ENCODE peak calls at places on chromosomes 16 and 17, in seven cellular contexts. One of them, this sample, is unnamed.
A peak's percentile ranks its signal among the peaks of the same experiment; 100 is the strongest.

GRCh38 chr16:70267516-70267915 is 15.8 kb upstream of the EXOSC6 start:
- DNase-seq in Panc1: no peak
- DNase-seq in tibial artery: peak; percentile 54
- DNase-seq in mucosa of descending colon: peak; percentile 45
- DNase-seq in cardiac fibroblast: peak; percentile 67
- DNase-seq in naive thymus-derived CD4-positive, alpha-beta T cell: no peak
- DNase-seq in colonic mucosa: no peak
- DNase-seq in this sample: peak; percentile 46

GRCh38 chr17:46874906-46875305 is 23.5 kb downstream of the WNT9B start:
- DNase-seq in Panc1: no peak
- DNase-seq in tibial artery: no peak
- DNase-seq in mucosa of descending colon: no peak
- DNase-seq in cardiac fibroblast: no peak
- DNase-seq in naive thymus-derived CD4-positive, alpha-beta T cell: no peak
- DNase-seq in colonic mucosa: no peak
- DNase-seq in this sample: no peak

GRCh38 chr17:81030726-81031570 is 4.0 kb upstream of the BAIAP2 start:
- DNase-seq in Panc1: no peak
- DNase-seq in tibial artery: no peak
- DNase-seq in mucosa of descending colon: peak; percentile 77
- DNase-seq in cardiac fibroblast: peak; percentile 61
- DNase-seq in naive thymus-derived CD4-positive, alpha-beta T cell: no peak
- DNase-seq in colonic mucosa: peak; percentile 87
- DNase-seq in this sample: peak; percentile 89

GRCh38 chr17:77472837-77473214 is 332.1 kb downstream of the SEC14L1 start:
- DNase-seq in Panc1: no peak
- DNase-seq in tibial artery: no peak
- DNase-seq in mucosa of descending colon: no peak
- DNase-seq in cardiac fibroblast: no peak
- DNase-seq in naive thymus-derived CD4-positive, alpha-beta T cell: no peak
- DNase-seq in colonic mucosa: no peak
- DNase-seq in this sample: no peak

GRCh38 chr17:50956750-50957523 is 90.8 kb upstream of the TOB1 start:
- DNase-seq in Panc1: peak; percentile 27
- DNase-seq in tibial artery: peak; percentile 83
- DNase-seq in mucosa of descending colon: peak; percentile 72
- DNase-seq in cardiac fibroblast: peak; percentile 67
- DNase-seq in naive thymus-derived CD4-positive, alpha-beta T cell: peak; percentile 58
- DNase-seq in colonic mucosa: peak; percentile 73
- DNase-seq in this sample: peak; percentile 77

GRCh38 chr16:16033208-16033717 is 83.8 kb downstream of the ABCC1 start:
- DNase-seq in Panc1: no peak
- DNase-seq in tibial artery: no peak
- DNase-seq in mucosa of descending colon: no peak
- DNase-seq in cardiac fibroblast: no peak
- DNase-seq in naive thymus-derived CD4-positive, alpha-beta T cell: peak; percentile 25
- DNase-seq in colonic mucosa: no peak
- DNase-seq in this sample: no peak

GRCh38 chr16:49603956-49604355 is 230.4 kb downstream of the C16orf78 start:
- DNase-seq in Panc1: no peak
- DNase-seq in tibial artery: no peak
- DNase-seq in mucosa of descending colon: no peak
- DNase-seq in cardiac fibroblast: no peak
- DNase-seq in naive thymus-derived CD4-positive, alpha-beta T cell: no peak
- DNase-seq in colonic mucosa: no peak
- DNase-seq in this sample: no peak

GRCh38 chr17:21772321-21772720 is 80.0 kb downstream of the KCNJ18 start:
- DNase-seq in Panc1: no peak
- DNase-seq in tibial artery: no peak
- DNase-seq in mucosa of descending colon: no peak
- DNase-seq in cardiac fibroblast: no peak
- DNase-seq in naive thymus-derived CD4-positive, alpha-beta T cell: no peak
- DNase-seq in colonic mucosa: no peak
- DNase-seq in this sample: no peak

GRCh38 chr16:13453938-13454553 is 465.9 kb upstream of the ERCC4 start:
- DNase-seq in Panc1: no peak
- DNase-seq in tibial artery: no peak
- DNase-seq in mucosa of descending colon: no peak
- DNase-seq in cardiac fibroblast: no peak
- DNase-seq in naive thymus-derived CD4-positive, alpha-beta T cell: no peak
- DNase-seq in colonic mucosa: peak; percentile 20
- DNase-seq in this sample: no peak

GRCh38 chr16:54284319-54284930 is 2.2 kb downstream of the IRX3 start:
- DNase-seq in Panc1: no peak
- DNase-seq in tibial artery: no peak
- DNase-seq in mucosa of descending colon: peak; percentile 51
- DNase-seq in cardiac fibroblast: no peak
- DNase-seq in naive thymus-derived CD4-positive, alpha-beta T cell: no peak
- DNase-seq in colonic mucosa: no peak
- DNase-seq in this sample: no peak

GRCh38 chr16:2782583-2783351 is 4.6 kb downstream of the PRSS33 start:
- DNase-seq in Panc1: no peak
- DNase-seq in tibial artery: no peak
- DNase-seq in mucosa of descending colon: no peak
- DNase-seq in cardiac fibroblast: no peak
- DNase-seq in naive thymus-derived CD4-positive, alpha-beta T cell: no peak
- DNase-seq in colonic mucosa: no peak
- DNase-seq in this sample: peak; percentile 62

GRCh38 chr17:65896889-65897288 is 295.0 kb downstream of the CEP112 start:
- DNase-seq in Panc1: no peak
- DNase-seq in tibial artery: no peak
- DNase-seq in mucosa of descending colon: no peak
- DNase-seq in cardiac fibroblast: no peak
- DNase-seq in naive thymus-derived CD4-positive, alpha-beta T cell: no peak
- DNase-seq in colonic mucosa: no peak
- DNase-seq in this sample: no peak

GRCh38 chr17:29444589-29444988 is 54.4 kb downstream of the TAOK1 start:
- DNase-seq in Panc1: no peak
- DNase-seq in tibial artery: no peak
- DNase-seq in mucosa of descending colon: no peak
- DNase-seq in cardiac fibroblast: peak; percentile 27
- DNase-seq in naive thymus-derived CD4-positive, alpha-beta T cell: no peak
- DNase-seq in colonic mucosa: no peak
- DNase-seq in this sample: no peak

GRCh38 chr17:76270770-76271668 is 5.9 kb downstream of the UBALD2 start:
- DNase-seq in Panc1: no peak
- DNase-seq in tibial artery: no peak
- DNase-seq in mucosa of descending colon: peak; percentile 41
- DNase-seq in cardiac fibroblast: no peak
- DNase-seq in naive thymus-derived CD4-positive, alpha-beta T cell: peak; percentile 34
- DNase-seq in colonic mucosa: no peak
- DNase-seq in this sample: no peak

GRCh38 chr17:52754838-52755237 is 596.3 kb upstream of the CA10 start:
- DNase-seq in Panc1: no peak
- DNase-seq in tibial artery: no peak
- DNase-seq in mucosa of descending colon: no peak
- DNase-seq in cardiac fibroblast: no peak
- DNase-seq in naive thymus-derived CD4-positive, alpha-beta T cell: no peak
- DNase-seq in colonic mucosa: no peak
- DNase-seq in this sample: no peak

GRCh38 chr17:52756739-52757138 is 598.2 kb upstream of the CA10 start:
- DNase-seq in Panc1: no peak
- DNase-seq in tibial artery: no peak
- DNase-seq in mucosa of descending colon: no peak
- DNase-seq in cardiac fibroblast: no peak
- DNase-seq in naive thymus-derived CD4-positive, alpha-beta T cell: no peak
- DNase-seq in colonic mucosa: no peak
- DNase-seq in this sample: no peak

DNA sequence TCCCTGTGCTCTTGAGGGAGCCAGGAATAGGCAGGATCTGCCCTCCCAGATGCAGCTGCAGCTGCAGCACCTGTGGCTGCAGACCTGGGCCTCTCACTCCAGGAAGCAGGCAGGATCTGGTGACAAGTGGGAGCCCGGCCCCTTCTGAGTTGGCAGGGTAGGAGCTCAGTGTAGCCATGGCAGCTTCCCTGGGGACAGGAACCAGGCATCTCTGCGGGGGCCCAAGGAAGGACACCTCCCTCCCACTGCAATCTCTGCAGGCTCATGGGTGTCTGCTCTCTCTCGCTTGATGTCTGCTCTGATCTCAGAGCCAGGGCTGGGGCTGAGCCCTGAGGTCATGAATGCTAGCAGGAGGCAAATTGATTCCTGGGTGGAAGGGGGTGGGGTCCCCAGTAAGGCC is 592.5 kb upstream of the CA10 start:
- DNase-seq in Panc1: no peak
- DNase-seq in tibial artery: no peak
- DNase-seq in mucosa of descending colon: no peak
- DNase-seq in cardiac fibroblast: no peak
- DNase-seq in naive thymus-derived CD4-positive, alpha-beta T cell: no peak
- DNase-seq in colonic mucosa: no peak
- DNase-seq in this sample: no peak
- H3K4me3 ChIP-seq in Panc1: no peak overlapping the region
- H3K4me3 ChIP-seq in tibial artery: no peak overlapping the region
- H3K4me3 ChIP-seq in mucosa of descending colon: no peak overlapping the region
- H3K4me3 ChIP-seq in cardiac fibroblast: no peak overlapping the region
- H3K4me3 ChIP-seq in naive thymus-derived CD4-positive, alpha-beta T cell: no peak overlapping the region
- H3K4me3 ChIP-seq in colonic mucosa: no peak overlapping the region
- H3K4me3 ChIP-seq in this sample: no peak overlapping the region

GRCh38 chr17:55727275-55727674 is 4.6 kb upstream of the TMEM100 start:
- DNase-seq in Panc1: no peak
- DNase-seq in tibial artery: no peak
- DNase-seq in mucosa of descending colon: no peak
- DNase-seq in cardiac fibroblast: no peak
- DNase-seq in naive thymus-derived CD4-positive, alpha-beta T cell: no peak
- DNase-seq in colonic mucosa: no peak
- DNase-seq in this sample: no peak
- H3K4me3 ChIP-seq in Panc1: no peak overlapping the region
- H3K4me3 ChIP-seq in tibial artery: no peak overlapping the region
- H3K4me3 ChIP-seq in mucosa of descending colon: no peak overlapping the region
- H3K4me3 ChIP-seq in cardiac fibroblast: no peak overlapping the region
- H3K4me3 ChIP-seq in naive thymus-derived CD4-positive, alpha-beta T cell: no peak overlapping the region
- H3K4me3 ChIP-seq in colonic mucosa: no peak overlapping the region
- H3K4me3 ChIP-seq in this sample: no peak overlapping the region

DNA sequence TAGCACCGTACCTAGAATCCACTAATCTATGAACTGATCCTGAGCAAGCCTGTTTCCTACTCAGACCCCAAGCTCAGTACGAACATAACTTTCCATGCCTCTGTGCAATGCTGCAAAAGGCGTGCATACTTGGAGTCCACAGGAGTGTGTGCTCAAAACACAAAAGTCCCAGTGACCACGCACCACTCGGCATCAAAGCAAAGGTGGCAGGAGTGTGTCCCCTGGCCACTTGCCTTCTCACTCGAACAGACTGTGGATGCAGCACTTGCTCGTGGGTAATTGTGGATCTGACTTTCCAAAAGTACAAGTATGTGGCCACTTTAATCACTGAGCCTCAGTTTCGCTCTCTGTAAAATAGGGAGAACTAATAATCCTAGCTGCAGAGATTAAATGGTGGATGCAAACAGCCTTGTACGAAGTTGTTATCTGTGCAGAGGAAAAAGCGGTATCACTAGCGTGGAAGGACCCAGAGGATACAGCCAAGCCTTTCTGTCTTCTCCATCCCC is 350 bp upstream of the KDM8 start:
- DNase-seq in Panc1: no peak
- DNase-seq in tibial artery: no peak
- DNase-seq in mucosa of descending colon: peak; percentile 37
- DNase-seq in cardiac fibroblast: no peak
- DNase-seq in naive thymus-derived CD4-positive, alpha-beta T cell: no peak
- DNase-seq in colonic mucosa: no peak
- DNase-seq in this sample: no peak
- H3K4me3 ChIP-seq in Panc1: peak overlapping the region; percentile 81
- H3K4me3 ChIP-seq in tibial artery: peak overlapping the region; percentile 74
- H3K4me3 ChIP-seq in mucosa of descending colon: no peak overlapping the region
- H3K4me3 ChIP-seq in cardiac fibroblast: peak overlapping the region; percentile 89
- H3K4me3 ChIP-seq in naive thymus-derived CD4-positive, alpha-beta T cell: peak overlapping the region; percentile 90
- H3K4me3 ChIP-seq in colonic mucosa: peak overlapping the region; percentile 54
- H3K4me3 ChIP-seq in this sample: peak overlapping the region; percentile 74

GRCh38 chr17:7078711-7079110 is 1.3 kb downstream of the CLEC10A start:
- DNase-seq in Panc1: no peak
- DNase-seq in tibial artery: no peak
- DNase-seq in mucosa of descending colon: no peak
- DNase-seq in cardiac fibroblast: no peak
- DNase-seq in naive thymus-derived CD4-positive, alpha-beta T cell: no peak
- DNase-seq in colonic mucosa: no peak
- DNase-seq in this sample: no peak

GRCh38 chr17:7081341-7082062 is 1.5 kb upstream of the CLEC10A start:
- DNase-seq in Panc1: no peak
- DNase-seq in tibial artery: peak; percentile 54
- DNase-seq in mucosa of descending colon: no peak
- DNase-seq in cardiac fibroblast: no peak
- DNase-seq in naive thymus-derived CD4-positive, alpha-beta T cell: no peak
- DNase-seq in colonic mucosa: no peak
- DNase-seq in this sample: no peak

GRCh38 chr17:7077911-7078546 is 2.0 kb downstream of the CLEC10A start:
- DNase-seq in Panc1: no peak
- DNase-seq in tibial artery: no peak
- DNase-seq in mucosa of descending colon: no peak
- DNase-seq in cardiac fibroblast: no peak
- DNase-seq in naive thymus-derived CD4-positive, alpha-beta T cell: no peak
- DNase-seq in colonic mucosa: no peak
- DNase-seq in this sample: no peak

GRCh38 chr17:7080445-7081041 is 492 bp upstream of the CLEC10A start:
- DNase-seq in Panc1: no peak
- DNase-seq in tibial artery: peak; percentile 72
- DNase-seq in mucosa of descending colon: no peak
- DNase-seq in cardiac fibroblast: peak; percentile 13
- DNase-seq in naive thymus-derived CD4-positive, alpha-beta T cell: no peak
- DNase-seq in colonic mucosa: no peak
- DNase-seq in this sample: no peak

DNA sequence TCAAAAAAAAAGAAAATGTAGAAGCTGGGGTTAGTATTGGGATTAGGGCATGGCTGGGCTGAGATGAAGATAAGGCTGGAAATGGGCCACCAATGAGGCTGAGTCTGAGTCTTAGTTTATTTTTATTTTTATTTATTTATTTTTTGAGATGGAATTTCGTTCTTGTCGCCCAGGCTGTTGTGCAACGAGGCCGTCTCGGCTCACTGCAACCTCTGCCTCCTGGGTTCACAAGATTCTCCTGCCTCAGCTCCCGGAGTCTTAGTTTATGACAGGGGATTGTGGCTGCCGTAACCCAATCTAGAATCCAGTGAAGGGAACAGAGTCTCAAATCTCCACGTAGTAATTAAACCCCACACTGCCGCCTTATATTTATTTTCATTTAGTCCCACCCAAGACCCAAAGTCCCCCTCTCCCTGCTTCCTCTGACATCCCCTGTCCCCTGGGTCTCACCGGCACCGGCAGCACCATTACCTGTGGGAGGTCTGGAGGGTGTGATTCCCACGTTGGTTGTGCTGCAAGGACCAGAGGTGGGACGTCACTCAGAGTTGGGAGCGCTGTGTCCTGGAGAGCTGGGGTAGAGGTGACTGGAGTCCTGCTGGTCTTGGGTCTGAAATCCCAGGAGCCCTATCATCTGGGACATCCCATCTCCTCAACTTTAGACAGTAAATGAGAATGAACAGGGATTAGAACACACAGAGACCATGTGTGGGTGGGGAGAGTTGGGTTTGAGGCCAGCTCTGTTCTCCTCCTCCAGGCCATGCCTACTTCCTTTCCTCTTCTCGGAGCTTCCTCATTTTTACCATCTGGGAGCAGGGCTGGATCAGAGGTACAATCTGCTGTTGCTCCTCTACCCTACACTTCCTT is at the start of gene CLEC10A:
- DNase-seq in Panc1: no peak
- DNase-seq in tibial artery: peak; percentile 59
- DNase-seq in mucosa of descending colon: no peak
- DNase-seq in cardiac fibroblast: no peak
- DNase-seq in naive thymus-derived CD4-positive, alpha-beta T cell: no peak
- DNase-seq in colonic mucosa: no peak
- DNase-seq in this sample: no peak
- H3K4me3 ChIP-seq in Panc1: no peak within 1 kb of the TSS
- H3K4me3 ChIP-seq in tibial artery: no peak within 1 kb of the TSS
- H3K4me3 ChIP-seq in mucosa of descending colon: no peak within 1 kb of the TSS
- H3K4me3 ChIP-seq in cardiac fibroblast: no peak within 1 kb of the TSS
- H3K4me3 ChIP-seq in naive thymus-derived CD4-positive, alpha-beta T cell: no peak within 1 kb of the TSS
- H3K4me3 ChIP-seq in colonic mucosa: no peak within 1 kb of the TSS
- H3K4me3 ChIP-seq in this sample: no peak within 1 kb of the TSS